ENCODE peak calls at places on chromosomes 12 and 14, in eight cellular contexts. One of them, this sample, is unnamed.

GRCh38 chr12:63857771-63858670 is 13.5 kb downstream of the SRGAP1 start:
- DNase-seq in transverse colon: no peak
- DNase-seq in NB4: no peak
- DNase-seq in GM12891: no peak
- DNase-seq in ovary: no peak
- DNase-seq in esophagus squamous epithelium: no peak
- DNase-seq in GM12892: no peak
- DNase-seq in vagina: no peak
- DNase-seq in this sample: no peak

GRCh38 chr14:93880025-93880820 is 46.9 kb upstream of the FAM181A start:
- DNase-seq in vagina: no peak
- DNase-seq in GM12891: no peak
- DNase-seq in NB4: no peak
- DNase-seq in ovary: no peak
- DNase-seq in GM12892: no peak
- DNase-seq in esophagus squamous epithelium: no peak
- DNase-seq in transverse colon: no peak
- DNase-seq in this sample: no peak

GRCh38 chr12:13980548-13981295 is 680 bp downstream of the GRIN2B start:
- DNase-seq in NB4: no peak
- DNase-seq in GM12892: no peak
- DNase-seq in transverse colon: no peak
- DNase-seq in GM12891: no peak
- DNase-seq in ovary: no peak
- DNase-seq in esophagus squamous epithelium: no peak
- DNase-seq in vagina: no peak
- DNase-seq in this sample: no peak

GRCh38 chr14:99816642-99817041 is 23.4 kb downstream of the EML1 start:
- DNase-seq in ovary: no peak
- DNase-seq in GM12891: no peak
- DNase-seq in vagina: no peak
- DNase-seq in esophagus squamous epithelium: no peak
- DNase-seq in NB4: no peak
- DNase-seq in GM12892: no peak
- DNase-seq in transverse colon: no peak
- DNase-seq in this sample: no peak

GRCh38 chr12:108634225-108634795 is 616 bp upstream of the SELPLG start:
- DNase-seq in esophagus squamous epithelium: no peak
- DNase-seq in transverse colon: peak
- DNase-seq in NB4: peak
- DNase-seq in ovary: no peak
- DNase-seq in GM12891: no peak
- DNase-seq in vagina: no peak
- DNase-seq in GM12892: no peak
- DNase-seq in this sample: no peak

GRCh38 chr12:124599074-124599999 is 31.9 kb upstream of the NCOR2 start:
- DNase-seq in NB4: peak
- DNase-seq in vagina: no peak
- DNase-seq in esophagus squamous epithelium: no peak
- DNase-seq in GM12891: no peak
- DNase-seq in ovary: no peak
- DNase-seq in transverse colon: no peak
- DNase-seq in GM12892: no peak
- DNase-seq in this sample: peak

GRCh38 chr14:24252289-24253124 is 10.1 kb upstream of the TINF2 start:
- DNase-seq in transverse colon: no peak
- DNase-seq in ovary: no peak
- DNase-seq in GM12891: no peak
- DNase-seq in esophagus squamous epithelium: no peak
- DNase-seq in vagina: no peak
- DNase-seq in GM12892: no peak
- DNase-seq in NB4: no peak
- DNase-seq in this sample: no peak

GRCh38 chr12:21566907-21567355 is 37.7 kb downstream of the GYS2 start:
- DNase-seq in NB4: no peak
- DNase-seq in transverse colon: no peak
- DNase-seq in ovary: no peak
- DNase-seq in GM12891: no peak
- DNase-seq in vagina: no peak
- DNase-seq in GM12892: no peak
- DNase-seq in esophagus squamous epithelium: no peak
- DNase-seq in this sample: no peak

GRCh38 chr12:9049520-9050133 is 60.3 kb downstream of the KLRG1 start:
- DNase-seq in ovary: no peak
- DNase-seq in transverse colon: no peak
- DNase-seq in GM12891: no peak
- DNase-seq in vagina: no peak
- DNase-seq in esophagus squamous epithelium: no peak
- DNase-seq in NB4: peak
- DNase-seq in GM12892: no peak
- DNase-seq in this sample: peak

DNA sequence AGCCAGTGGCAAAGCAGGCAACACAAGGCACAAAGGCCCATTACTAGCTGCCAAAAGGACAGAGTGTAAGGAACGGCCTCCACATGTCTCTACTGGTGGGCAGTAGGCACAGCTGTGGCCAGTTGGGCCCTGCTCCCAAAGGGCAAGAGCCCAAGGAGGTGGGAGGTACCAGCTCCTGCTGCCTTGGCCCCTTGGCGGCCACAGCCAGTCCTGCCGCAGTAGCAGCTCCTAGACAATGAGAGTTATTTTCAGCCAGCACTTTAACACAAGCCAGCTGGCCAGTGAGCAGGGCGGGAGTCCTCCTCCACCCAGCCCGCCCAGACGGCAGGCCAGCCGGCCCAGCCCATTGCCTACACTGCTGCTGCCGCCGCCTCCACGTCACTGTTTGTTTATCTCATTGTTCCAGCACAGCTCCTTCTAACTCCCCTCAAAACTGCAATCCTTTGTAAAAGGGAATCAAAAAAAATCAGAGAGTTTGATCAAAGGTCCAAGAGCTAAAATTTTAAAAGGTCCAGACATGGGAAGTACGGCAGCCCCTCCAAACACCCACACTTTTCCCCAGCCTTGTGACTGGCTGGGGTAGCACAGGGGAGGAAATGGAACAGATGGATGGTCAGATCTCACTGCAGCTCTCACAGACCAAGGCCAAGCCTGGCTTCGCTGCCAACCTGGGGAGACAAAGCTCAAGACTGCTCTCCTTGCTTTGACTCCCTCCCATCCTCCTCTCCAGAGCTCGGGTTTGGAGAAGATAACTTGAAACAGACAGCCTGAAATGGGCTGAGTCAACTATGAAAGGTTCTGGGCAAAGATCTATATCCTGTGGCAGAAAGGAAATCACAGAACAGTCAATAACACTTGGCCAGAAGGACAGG is 33.5 kb downstream of the FMNL3 start:
- DNase-seq in ovary: peak
- DNase-seq in GM12892: no peak
- DNase-seq in NB4: no peak
- DNase-seq in GM12891: no peak
- DNase-seq in vagina: peak
- DNase-seq in transverse colon: peak
- DNase-seq in esophagus squamous epithelium: peak
- DNase-seq in this sample: peak
- TF ChIP-seq POLR2A in ovary: peak
- TF ChIP-seq POLR2A in GM12892: no peak
- TF ChIP-seq POLR2A in NB4: no peak
- TF ChIP-seq POLR2A in GM12891: no peak
- TF ChIP-seq POLR2A in vagina: no peak
- TF ChIP-seq POLR2A in transverse colon: peak
- TF ChIP-seq POLR2A in esophagus squamous epithelium: no peak
- TF ChIP-seq POLR2A in this sample: peak

DNA sequence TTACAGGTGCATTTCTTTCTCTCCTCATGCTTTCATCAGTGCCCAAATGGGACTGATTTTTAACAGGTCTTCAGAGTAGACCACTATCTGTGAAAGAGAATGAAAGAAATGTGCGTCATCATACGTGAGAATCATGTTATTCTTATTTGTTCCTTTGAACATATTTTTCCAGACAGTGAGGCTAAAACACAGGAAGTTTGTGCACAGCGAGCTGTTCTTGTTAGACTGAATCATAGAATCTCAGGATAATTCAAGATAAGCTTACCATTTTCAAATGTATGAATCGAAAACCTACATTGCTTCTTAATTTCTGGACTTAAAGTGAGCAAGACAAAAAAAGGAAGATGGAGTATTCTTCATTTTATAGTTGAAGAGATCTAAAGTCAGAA is 383.1 kb downstream of the EGLN3 start:
- DNase-seq in transverse colon: no peak
- DNase-seq in GM12892: no peak
- DNase-seq in GM12891: no peak
- DNase-seq in vagina: no peak
- DNase-seq in ovary: no peak
- DNase-seq in esophagus squamous epithelium: no peak
- DNase-seq in NB4: no peak
- DNase-seq in this sample: no peak
- TF ChIP-seq POLR2A in transverse colon: no peak
- TF ChIP-seq POLR2A in GM12892: no peak
- TF ChIP-seq POLR2A in GM12891: no peak
- TF ChIP-seq POLR2A in vagina: no peak
- TF ChIP-seq POLR2A in ovary: no peak
- TF ChIP-seq POLR2A in esophagus squamous epithelium: no peak
- TF ChIP-seq POLR2A in NB4: no peak
- TF ChIP-seq POLR2A in this sample: no peak

GRCh38 chr12:83960767-83961166 is 951.8 kb downstream of the SLC6A15 start:
- DNase-seq in GM12891: no peak
- DNase-seq in esophagus squamous epithelium: no peak
- DNase-seq in NB4: no peak
- DNase-seq in GM12892: no peak
- DNase-seq in transverse colon: no peak
- DNase-seq in vagina: no peak
- DNase-seq in ovary: no peak
- DNase-seq in this sample: no peak
- TF ChIP-seq POLR2A in GM12891: no peak
- TF ChIP-seq POLR2A in esophagus squamous epithelium: no peak
- TF ChIP-seq POLR2A in NB4: no peak
- TF ChIP-seq POLR2A in GM12892: no peak
- TF ChIP-seq POLR2A in transverse colon: no peak
- TF ChIP-seq POLR2A in vagina: no peak
- TF ChIP-seq POLR2A in ovary: no peak
- TF ChIP-seq POLR2A in this sample: no peak

DNA sequence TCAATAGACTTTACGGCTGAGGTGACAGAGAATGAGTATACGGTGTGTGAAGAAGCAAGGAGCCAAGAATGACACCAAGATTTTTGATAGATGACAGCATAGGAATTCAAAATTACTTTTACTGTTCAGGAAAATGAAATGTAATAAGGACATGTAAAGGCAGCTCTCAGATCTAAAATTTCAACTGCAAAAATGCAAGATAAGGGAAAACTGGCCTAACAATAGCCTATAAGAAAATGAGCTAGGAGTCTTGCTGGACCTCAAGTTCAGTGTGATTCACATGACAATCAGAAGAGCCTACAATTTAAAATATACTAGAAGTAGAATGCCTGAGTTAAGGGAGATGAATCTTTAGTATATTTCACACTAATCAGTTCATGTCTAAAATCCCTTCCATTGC is 102.0 kb downstream of the RPS29 start:
- DNase-seq in GM12891: no peak
- DNase-seq in transverse colon: no peak
- DNase-seq in esophagus squamous epithelium: no peak
- DNase-seq in vagina: no peak
- DNase-seq in ovary: no peak
- DNase-seq in NB4: no peak
- DNase-seq in GM12892: no peak
- DNase-seq in this sample: no peak
- TF ChIP-seq POLR2A in GM12891: no peak
- TF ChIP-seq POLR2A in transverse colon: no peak
- TF ChIP-seq POLR2A in esophagus squamous epithelium: no peak
- TF ChIP-seq POLR2A in vagina: no peak
- TF ChIP-seq POLR2A in ovary: no peak
- TF ChIP-seq POLR2A in NB4: no peak
- TF ChIP-seq POLR2A in GM12892: no peak
- TF ChIP-seq POLR2A in this sample: no peak

GRCh38 chr12:59672273-59672672 is 76.4 kb downstream of the SLC16A7 start:
- DNase-seq in transverse colon: no peak
- DNase-seq in ovary: no peak
- DNase-seq in GM12892: no peak
- DNase-seq in GM12891: no peak
- DNase-seq in NB4: no peak
- DNase-seq in esophagus squamous epithelium: no peak
- DNase-seq in vagina: no peak
- DNase-seq in this sample: no peak

GRCh38 chr12:59678759-59679411 is 83.1 kb downstream of the SLC16A7 start:
- DNase-seq in esophagus squamous epithelium: no peak
- DNase-seq in vagina: no peak
- DNase-seq in ovary: no peak
- DNase-seq in NB4: no peak
- DNase-seq in GM12892: no peak
- DNase-seq in transverse colon: no peak
- DNase-seq in GM12891: no peak
- DNase-seq in this sample: no peak

DNA sequence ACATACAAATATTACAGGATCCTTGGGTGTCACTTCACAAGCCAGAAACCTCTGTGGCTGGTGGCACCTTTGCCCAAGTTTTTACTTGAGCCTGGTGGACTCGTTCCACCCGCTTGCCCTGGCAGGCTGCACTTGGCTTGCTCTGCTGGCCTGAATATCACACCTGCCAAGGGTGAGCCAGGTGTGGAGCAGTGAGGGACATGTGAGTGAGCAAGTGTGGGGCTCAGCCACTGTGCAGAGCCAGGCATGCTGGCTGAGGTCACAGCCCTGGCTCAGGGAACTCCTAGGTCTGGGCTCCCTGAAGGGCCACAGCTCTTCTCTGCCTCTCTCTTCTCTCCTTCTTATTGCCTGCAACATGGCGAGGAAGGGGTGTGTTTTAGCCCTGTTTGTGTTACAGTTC is 82.0 kb downstream of the SLC16A7 start:
- DNase-seq in NB4: no peak
- DNase-seq in esophagus squamous epithelium: no peak
- DNase-seq in vagina: no peak
- DNase-seq in GM12891: no peak
- DNase-seq in transverse colon: no peak
- DNase-seq in GM12892: no peak
- DNase-seq in ovary: no peak
- DNase-seq in this sample: no peak
- TF ChIP-seq POLR2A in NB4: no peak
- TF ChIP-seq POLR2A in esophagus squamous epithelium: no peak
- TF ChIP-seq POLR2A in vagina: no peak
- TF ChIP-seq POLR2A in GM12891: no peak
- TF ChIP-seq POLR2A in transverse colon: no peak
- TF ChIP-seq POLR2A in GM12892: no peak
- TF ChIP-seq POLR2A in ovary: no peak
- TF ChIP-seq POLR2A in this sample: no peak

This sample was measured in H54.